ENCODE peak calls at places on chromosomes 4 and X, in eight cellular contexts. Z is NCI-H1092; R is NCI-H2081; T is activated T-helper 2 cell treated with anti-CD3 and anti-CD28 coated beads, Interferon-gamma antibody, Interleukin-2, Interleukin-4, amounts not matched to agents 10 μg/mL and 5 μg/mL and 100 μg/mL, durations not matched to agents 14 hours and 24 hours and 36 hours; B is K562; D is amniotic stem cell; L is mucosa of descending colon; H is stimulated activated CD4-positive, alpha-beta T cell treated with anti-CD3 and anti-CD28 coated beads, Interleukin-4, amount 100 ng/mL, for 48 hours. U is an unnamed sample.

GRCh38 chr4:90028460-90028859 is 98.7 kb upstream of the CCSER1 start:
- DNase-seq in Z (no peak), R (no peak), T (no peak), B (no peak), D (no peak), L (no peak), H (no peak), U (no peak)

GRCh38 chr4:77021614-77022089 is 54.1 kb downstream of the CCNI start:
- DNase-seq in Z (no peak), R (no peak), T (no peak), B (no peak), D (no peak), L (no peak), H (no peak), U (no peak)

GRCh38 chr4:83054928-83055327 is 19.9 kb downstream of the COPS4 start:
- DNase-seq in Z (no peak), R (no peak), T (no peak), B (no peak), D (no peak), L (peak), H (no peak), U (no peak)

GRCh38 chr4:111475001-111475400 is 670.3 kb upstream of the FAM241A start:
- DNase-seq in Z (no peak), R (no peak), T (no peak), B (no peak), D (no peak), L (peak), H (no peak), U (no peak)

GRCh38 chr4:155950461-155950860 is 3.2 kb downstream of the CTSO start:
- DNase-seq in Z (no peak), R (no peak), T (no peak), B (no peak), D (no peak), L (no peak), H (no peak), U (no peak)

GRCh38 chr4:23237771-23238170 is 545.0 kb downstream of the GBA3 start:
- DNase-seq in Z (no peak), R (no peak), T (no peak), B (no peak), D (no peak), L (no peak), H (no peak), U (no peak)

GRCh38 chrX:9312922-9313867 is 151.7 kb upstream of the TBL1X start:
- DNase-seq in Z (no peak), R (no peak), T (peak), B (peak), D (no peak), L (peak), H (peak), U (peak)

GRCh38 chrX:134761788-134762187 is 103.5 kb upstream of the PLAC1 start:
- DNase-seq in Z (peak), R (no peak), T (no peak), B (no peak), D (no peak), L (peak), H (no peak), U (no peak)

GRCh38 chr4:26263165-26263564 is 57.6 kb upstream of the RBPJ start:
- DNase-seq in Z (no peak), R (no peak), T (no peak), B (peak), D (no peak), L (peak), H (no peak), U (no peak)

GRCh38 chr4:40301592-40301991 is 33.5 kb upstream of the CHRNA9 start:
- DNase-seq in Z (no peak), R (no peak), T (peak), B (no peak), D (no peak), L (peak), H (no peak), U (peak)

GRCh38 chr4:3791910-3792542 is 25.8 kb downstream of the ADRA2C start:
- DNase-seq in Z (no peak), R (no peak), T (no peak), B (peak), D (no peak), L (peak), H (peak), U (no peak)

GRCh38 chrX:119042040-119042439 is 30.8 kb upstream of the CT47C1 start:
- DNase-seq in Z (no peak), R (no peak), T (no peak), B (no peak), D (no peak), L (no peak), H (no peak), U (no peak)

GRCh38 chr4:168560184-168560834 is 63.5 kb downstream of the PALLD start:
- DNase-seq in Z (peak), R (no peak), T (no peak), B (no peak), D (peak), L (peak), H (no peak), U (no peak)

GRCh38 chr4:1855334-1856070 is 454 bp downstream of the LETM1 start:
- DNase-seq in Z (no peak), R (no peak), T (no peak), B (peak), D (no peak), L (peak), H (no peak), U (no peak)

GRCh38 chr4:70980196-70980595 is 13.3 kb upstream of the DCK start:
- DNase-seq in Z (no peak), R (no peak), T (no peak), B (no peak), D (no peak), L (no peak), H (no peak), U (no peak)

GRCh38 chr4:66575024-66575696 is 904.9 kb upstream of the EPHA5 start:
- DNase-seq in Z (no peak), R (no peak), T (no peak), B (no peak), D (peak), L (no peak), H (no peak), U (peak)

GRCh38 chrX:10048076-10048475 is 80.9 kb downstream of the CLDN34 start:
- DNase-seq in Z (no peak), R (no peak), T (no peak), B (no peak), D (no peak), L (no peak), H (no peak), U (no peak)

GRCh38 chrX:48493890-48494364 is 14.9 kb upstream of the PORCN start:
- DNase-seq in Z (peak), R (no peak), T (no peak), B (peak), D (no peak), L (peak), H (no peak), U (peak)

GRCh38 chrX:49701323-49701722 is 5.5 kb upstream of the PAGE1 start:
- DNase-seq in Z (no peak), R (no peak), T (no peak), B (no peak), D (no peak), L (no peak), H (no peak), U (no peak)

GRCh38 chr4:153341575-153342090 is 2.9 kb upstream of the MND1 start:
- DNase-seq in Z (no peak), R (no peak), T (no peak), B (no peak), D (no peak), L (no peak), H (no peak), U (no peak)

GRCh38 chrX:133151320-133151719 is 54.4 kb upstream of the USP26 start:
- DNase-seq in Z (no peak), R (no peak), T (no peak), B (no peak), D (no peak), L (peak), H (no peak), U (no peak)

GRCh38 chr4:164892018-164892417 is 15.0 kb downstream of the APELA start:
- DNase-seq in Z (no peak), R (no peak), T (no peak), B (no peak), D (no peak), L (no peak), H (no peak), U (no peak)

GRCh38 chr4:168309781-168310180 is 8.8 kb downstream of the DDX60 start:
- DNase-seq in Z (peak), R (peak), T (no peak), B (no peak), D (no peak), L (peak), H (no peak), U (no peak)

GRCh38 chrX:37686348-37686736 is 751 bp downstream of the XK start:
- DNase-seq in Z (no peak), R (no peak), T (no peak), B (no peak), D (no peak), L (no peak), H (no peak), U (no peak)

GRCh38 chr4:7689773-7690693 is 249.6 kb downstream of the AFAP1 start:
- DNase-seq in Z (no peak), R (no peak), T (no peak), B (no peak), D (no peak), L (no peak), H (no peak), U (no peak)

GRCh38 chr4:82785248-82786003 is 13.2 kb downstream of the SCD5 start:
- DNase-seq in Z (no peak), R (no peak), T (no peak), B (no peak), D (no peak), L (no peak), H (no peak), U (no peak)

GRCh38 chrX:108224727-108225455 is 133.3 kb downstream of the ATG4A start:
- DNase-seq in Z (peak), R (peak), T (no peak), B (peak), D (no peak), L (peak), H (no peak), U (no peak)

GRCh38 chrX:153576961-153577360 is 22.0 kb downstream of the CCNQ start:
- DNase-seq in Z (no peak), R (no peak), T (no peak), B (no peak), D (no peak), L (no peak), H (no peak), U (no peak)

GRCh38 chrX:124441971-124442370 is 95.6 kb downstream of the SH2D1A start:
- DNase-seq in Z (no peak), R (no peak), T (no peak), B (no peak), D (no peak), L (no peak), H (no peak), U (no peak)

GRCh38 chrX:22063284-22063683 is 31.2 kb downstream of the PHEX start:
- DNase-seq in Z (no peak), R (no peak), T (no peak), B (no peak), D (no peak), L (peak), H (no peak), U (no peak)

GRCh38 chr4:173301518-173302201 is 32.5 kb downstream of the HMGB2 start:
- DNase-seq in Z (no peak), R (no peak), T (no peak), B (peak), D (no peak), L (peak), H (no peak), U (no peak)